ENCODE peak calls at places on chromosomes 6 and 20, in four cellular contexts. Q is activated T-cell treated with anti-CD3 and anti-CD28 coated beads, Interleukin-2, amount 50 U/mL, for 72 hours; P is endothelial cell of umbilical vein; R is mesenchymal stem cell. B is an unnamed sample.

GRCh38 chr6:42028234-42029061 is 21.9 kb upstream of the TAF8 start:
- DNase-seq in P (peak), R (peak), Q (no peak), B (no peak)

GRCh38 chr6:43246301-43247114 is 3.2 kb downstream of the TTBK1 start:
- DNase-seq in P (peak), R (no peak), Q (peak), B (peak)

GRCh38 chr6:158630944-158631616 is 13.5 kb downstream of the DYNLT1 start:
- DNase-seq in R (no peak), P (peak), Q (no peak), B (no peak)

GRCh38 chr20:60490184-60490583 is 532.0 kb downstream of the CDH26 start:
- DNase-seq in R (no peak), Q (no peak), P (no peak), B (no peak)

GRCh38 chr20:50034567-50035170 is 51.9 kb downstream of the SNAI1 start:
- DNase-seq in Q (no peak), R (peak), P (peak), B (peak)

GRCh38 chr6:108453601-108454157 is 107.0 kb upstream of the FOXO3 start:
- DNase-seq in Q (no peak), R (peak), P (peak), B (no peak)

GRCh38 chr6:48016027-48016755 is 94.8 kb downstream of the PTCHD4 start:
- DNase-seq in Q (no peak), P (no peak), R (no peak), B (no peak)

GRCh38 chr20:53334861-53335260 is 258.8 kb downstream of the ZNF217 start:
- DNase-seq in Q (no peak), P (no peak), R (no peak), B (no peak)